ENCODE peak calls at places on chromosomes 3 and 15, in seven cellular contexts. P is NCI-H1092, X is SHP77 treated with DMSO at 0.1 percent for 48 hours, B is RWPE1, T is mucosa of descending colon, G is GM13977, I is left ventricle myocardium inferior. E is an unnamed sample.

GRCh38 chr3:70658779-70659310 is 346.4 kb upstream of the MDFIC2 start:
- DNase-seq in T (no peak), B (no peak), P (no peak), X (no peak), G (no peak), I (no peak), E (no peak)

GRCh38 chr3:138937690-138938055 is 9.3 kb downstream of the FOXL2 start:
- DNase-seq in P (no peak), G (no peak), B (no peak), I (no peak), X (no peak), T (no peak), E (no peak)

GRCh38 chr3:160796813-160797164 is 40.8 kb downstream of the PPM1L start:
- DNase-seq in P (no peak), I (no peak), G (no peak), B (no peak), X (peak; percentile 12), T (no peak), E (no peak)

GRCh38 chr3:107284570-107284969 is 92.7 kb upstream of the CCDC54 start:
- DNase-seq in P (no peak), X (no peak), T (no peak), I (no peak), B (peak; percentile 5), G (no peak), E (no peak)

GRCh38 chr3:129417354-129417753 is 11.1 kb downstream of the EFCAB12 start:
- DNase-seq in B (no peak), I (no peak), P (no peak), G (no peak), T (no peak), X (no peak), E (no peak)

GRCh38 chr3:114447545-114447944 is 153.7 kb downstream of the TIGIT start:
- DNase-seq in T (no peak), B (no peak), G (no peak), I (no peak), X (no peak), P (no peak), E (no peak)

GRCh38 chr15:51878446-51879386 is 49.3 kb downstream of the TMOD3 start:
- DNase-seq in P (no peak), X (no peak), G (no peak), I (no peak), B (no peak), T (no peak), E (no peak)

GRCh38 chr3:108051005-108051404 is 39.8 kb downstream of the CD47 start:
- DNase-seq in B (peak; percentile 18), T (no peak), X (no peak), P (no peak), I (no peak), G (no peak), E (no peak)

GRCh38 chr15:66482539-66482938 is 15.0 kb downstream of the SNAPC5 start:
- DNase-seq in B (no peak), T (no peak), X (no peak), P (no peak), G (no peak), I (no peak), E (no peak)

GRCh38 chr15:79394231-79394630 is 37.9 kb upstream of the MINAR1 start:
- DNase-seq in P (no peak), T (no peak), X (no peak), G (no peak), I (no peak), B (no peak), E (no peak)

GRCh38 chr3:112338021-112338726 is 5.2 kb downstream of the CD200 start:
- DNase-seq in T (no peak), G (no peak), B (no peak), I (no peak), X (no peak), P (no peak), E (no peak)

GRCh38 chr15:74245342-74245931 is 9.3 kb downstream of the CCDC33 start:
- DNase-seq in X (no peak), T (no peak), G (no peak), I (no peak), P (peak; percentile 86), B (no peak), E (no peak)

GRCh38 chr3:143016321-143016972 is 15.1 kb downstream of the U2SURP start:
- DNase-seq in X (no peak), I (no peak), P (no peak), B (peak; percentile 11), T (no peak), G (no peak), E (no peak)

GRCh38 chr3:126987596-126987995 is 4.7 kb downstream of the PLXNA1 start:
- DNase-seq in T (no peak), I (no peak), X (no peak), P (no peak), B (no peak), G (no peak), E (no peak)

GRCh38 chr3:186053954-186054353 is 54.9 kb downstream of the ETV5 start:
- DNase-seq in P (no peak), B (no peak), I (no peak), G (no peak), T (no peak), X (no peak), E (no peak)

GRCh38 chr3:130733236-130733884 is 13.3 kb downstream of the PIK3R4 start:
- DNase-seq in I (no peak), G (no peak), X (no peak), T (no peak), P (no peak), B (no peak), E (no peak)

GRCh38 chr3:42129014-42129953 is 38.1 kb downstream of the TRAK1 start:
- DNase-seq in P (no peak), I (no peak), B (peak; percentile 69), X (no peak), T (no peak), G (no peak), E (no peak)

GRCh38 chr15:73054417-73054963 is 2.2 kb downstream of the NEO1 start:
- DNase-seq in G (no peak), X (no peak), B (no peak), I (no peak), P (no peak), T (peak; percentile 68), E (no peak)

GRCh38 chr3:73010158-73010557 is 13.5 kb downstream of the PPP4R2 start:
- DNase-seq in P (no peak), I (no peak), B (no peak), X (no peak), T (no peak), G (no peak), E (no peak)

GRCh38 chr3:107644631-107645030 is 121.9 kb downstream of the BBX start:
- DNase-seq in X (no peak), G (no peak), B (peak; percentile 32), T (no peak), I (no peak), P (no peak), E (no peak)

GRCh38 chr3:104604326-104605010 is 762.2 kb upstream of the ALCAM start:
- DNase-seq in T (no peak), B (peak; percentile 16), X (no peak), G (no peak), I (no peak), P (no peak), E (no peak)

GRCh38 chr3:79973917-79974595 is 206.3 kb upstream of the ROBO1 start:
- DNase-seq in P (no peak), I (no peak), X (peak; percentile 43), T (no peak), B (no peak), G (no peak), E (no peak)

GRCh38 chr15:95804484-95804883 is 526.0 kb upstream of the NR2F2 start:
- DNase-seq in X (no peak), I (no peak), B (no peak), G (no peak), T (no peak), P (no peak), E (no peak)